ENCODE peak calls at places on chromosomes 11 and 22, in eight cellular contexts. One of them, this sample, is unnamed.

GRCh38 chr11:34747261-34747660 is 126.4 kb downstream of the EHF start:
- DNase-seq in foreskin keratinocyte: no peak
- DNase-seq in prostate gland: no peak
- DNase-seq in CD8-positive, alpha-beta memory T cell: no peak
- DNase-seq in mucosa of gallbladder: no peak
- DNase-seq in HS-5: no peak
- DNase-seq in colonic mucosa: no peak
- DNase-seq in fibroblast of villous mesenchyme: no peak
- DNase-seq in this sample: no peak

GRCh38 chr22:37223965-37224551 is 11.8 kb upstream of the SSTR3 start:
- DNase-seq in foreskin keratinocyte: no peak
- DNase-seq in prostate gland: no peak
- DNase-seq in CD8-positive, alpha-beta memory T cell: no peak
- DNase-seq in mucosa of gallbladder: no peak
- DNase-seq in HS-5: no peak
- DNase-seq in colonic mucosa: no peak
- DNase-seq in fibroblast of villous mesenchyme: no peak
- DNase-seq in this sample: no peak

GRCh38 chr11:115164774-115165173 is 339.4 kb downstream of the CADM1 start:
- DNase-seq in foreskin keratinocyte: no peak
- DNase-seq in prostate gland: no peak
- DNase-seq in CD8-positive, alpha-beta memory T cell: no peak
- DNase-seq in mucosa of gallbladder: no peak
- DNase-seq in HS-5: no peak
- DNase-seq in colonic mucosa: no peak
- DNase-seq in fibroblast of villous mesenchyme: no peak
- DNase-seq in this sample: peak; percentile 3

GRCh38 chr11:35491231-35491871 is 34.1 kb downstream of the PAMR1 start:
- DNase-seq in foreskin keratinocyte: peak; percentile 31
- DNase-seq in prostate gland: no peak
- DNase-seq in CD8-positive, alpha-beta memory T cell: no peak
- DNase-seq in mucosa of gallbladder: no peak
- DNase-seq in HS-5: peak; percentile 73
- DNase-seq in colonic mucosa: no peak
- DNase-seq in fibroblast of villous mesenchyme: peak; percentile 77
- DNase-seq in this sample: peak; percentile 88

GRCh38 chr11:74671520-74672196 is 59.6 kb downstream of the CHRDL2 start:
- DNase-seq in foreskin keratinocyte: no peak
- DNase-seq in prostate gland: no peak
- DNase-seq in CD8-positive, alpha-beta memory T cell: no peak
- DNase-seq in mucosa of gallbladder: no peak
- DNase-seq in HS-5: peak; percentile 64
- DNase-seq in colonic mucosa: peak; percentile 12
- DNase-seq in fibroblast of villous mesenchyme: peak; percentile 30
- DNase-seq in this sample: peak; percentile 26

GRCh38 chr11:12983331-12983730 is 25.8 kb upstream of the RASSF10 start:
- DNase-seq in foreskin keratinocyte: no peak
- DNase-seq in prostate gland: no peak
- DNase-seq in CD8-positive, alpha-beta memory T cell: no peak
- DNase-seq in mucosa of gallbladder: no peak
- DNase-seq in HS-5: no peak
- DNase-seq in colonic mucosa: no peak
- DNase-seq in fibroblast of villous mesenchyme: no peak
- DNase-seq in this sample: no peak

GRCh38 chr11:84022221-84022620 is 736.1 kb upstream of the CCDC90B start:
- DNase-seq in foreskin keratinocyte: no peak
- DNase-seq in prostate gland: no peak
- DNase-seq in CD8-positive, alpha-beta memory T cell: no peak
- DNase-seq in mucosa of gallbladder: no peak
- DNase-seq in HS-5: no peak
- DNase-seq in colonic mucosa: no peak
- DNase-seq in fibroblast of villous mesenchyme: peak; percentile 24
- DNase-seq in this sample: no peak

GRCh38 chr22:46116491-46116958 is 33.8 kb upstream of the PPARA start:
- DNase-seq in foreskin keratinocyte: no peak
- DNase-seq in prostate gland: peak; percentile 94
- DNase-seq in CD8-positive, alpha-beta memory T cell: peak; percentile 68
- DNase-seq in mucosa of gallbladder: peak; percentile 94
- DNase-seq in HS-5: no peak
- DNase-seq in colonic mucosa: peak; percentile 95
- DNase-seq in fibroblast of villous mesenchyme: peak; percentile 89
- DNase-seq in this sample: peak; percentile 19

GRCh38 chr11:31805629-31806185 is 5.4 kb downstream of the PAX6 start:
- DNase-seq in foreskin keratinocyte: no peak
- DNase-seq in prostate gland: no peak
- DNase-seq in CD8-positive, alpha-beta memory T cell: no peak
- DNase-seq in mucosa of gallbladder: no peak
- DNase-seq in HS-5: no peak
- DNase-seq in colonic mucosa: no peak
- DNase-seq in fibroblast of villous mesenchyme: no peak
- DNase-seq in this sample: no peak

GRCh38 chr11:43582837-43583462 is 97.6 kb upstream of the HSD17B12 start:
- DNase-seq in foreskin keratinocyte: no peak
- DNase-seq in prostate gland: no peak
- DNase-seq in CD8-positive, alpha-beta memory T cell: no peak
- DNase-seq in mucosa of gallbladder: no peak
- DNase-seq in HS-5: no peak
- DNase-seq in colonic mucosa: no peak
- DNase-seq in fibroblast of villous mesenchyme: no peak
- DNase-seq in this sample: no peak

GRCh38 chr11:74777038-74777437 is 28.4 kb downstream of the RNF169 start:
- DNase-seq in foreskin keratinocyte: no peak
- DNase-seq in prostate gland: no peak
- DNase-seq in CD8-positive, alpha-beta memory T cell: no peak
- DNase-seq in mucosa of gallbladder: no peak
- DNase-seq in HS-5: no peak
- DNase-seq in colonic mucosa: no peak
- DNase-seq in fibroblast of villous mesenchyme: no peak
- DNase-seq in this sample: no peak

GRCh38 chr11:848380-848931 is 5.8 kb downstream of the TSPAN4 start:
- DNase-seq in foreskin keratinocyte: no peak
- DNase-seq in prostate gland: no peak
- DNase-seq in CD8-positive, alpha-beta memory T cell: peak; percentile 59
- DNase-seq in mucosa of gallbladder: no peak
- DNase-seq in HS-5: no peak
- DNase-seq in colonic mucosa: no peak
- DNase-seq in fibroblast of villous mesenchyme: peak; percentile 40
- DNase-seq in this sample: no peak

GRCh38 chr22:23182289-23183106 is 2.2 kb downstream of the BCR start:
- DNase-seq in foreskin keratinocyte: peak; percentile 62
- DNase-seq in prostate gland: peak; percentile 61
- DNase-seq in CD8-positive, alpha-beta memory T cell: peak; percentile 34
- DNase-seq in mucosa of gallbladder: no peak
- DNase-seq in HS-5: no peak
- DNase-seq in colonic mucosa: peak; percentile 42
- DNase-seq in fibroblast of villous mesenchyme: peak; percentile 30
- DNase-seq in this sample: no peak

GRCh38 chr22:49629586-49630447 is 197.9 kb downstream of the BRD1 start:
- DNase-seq in foreskin keratinocyte: no peak
- DNase-seq in prostate gland: no peak
- DNase-seq in CD8-positive, alpha-beta memory T cell: no peak
- DNase-seq in mucosa of gallbladder: no peak
- DNase-seq in HS-5: no peak
- DNase-seq in colonic mucosa: no peak
- DNase-seq in fibroblast of villous mesenchyme: no peak
- DNase-seq in this sample: no peak

GRCh38 chr22:32858121-32858703 is 56.7 kb downstream of the TIMP3 start:
- DNase-seq in foreskin keratinocyte: no peak
- DNase-seq in prostate gland: no peak
- DNase-seq in CD8-positive, alpha-beta memory T cell: no peak
- DNase-seq in mucosa of gallbladder: no peak
- DNase-seq in HS-5: no peak
- DNase-seq in colonic mucosa: no peak
- DNase-seq in fibroblast of villous mesenchyme: peak; percentile 33
- DNase-seq in this sample: no peak

GRCh38 chr11:36014499-36014898 is 70.6 kb downstream of the LDLRAD3 start:
- DNase-seq in foreskin keratinocyte: no peak
- DNase-seq in prostate gland: no peak
- DNase-seq in CD8-positive, alpha-beta memory T cell: no peak
- DNase-seq in mucosa of gallbladder: no peak
- DNase-seq in HS-5: no peak
- DNase-seq in colonic mucosa: no peak
- DNase-seq in fibroblast of villous mesenchyme: no peak
- DNase-seq in this sample: no peak

GRCh38 chr11:94849836-94850235 is 81.7 kb downstream of the AMOTL1 start:
- DNase-seq in foreskin keratinocyte: no peak
- DNase-seq in prostate gland: no peak
- DNase-seq in CD8-positive, alpha-beta memory T cell: no peak
- DNase-seq in mucosa of gallbladder: no peak
- DNase-seq in HS-5: no peak
- DNase-seq in colonic mucosa: no peak
- DNase-seq in fibroblast of villous mesenchyme: peak; percentile 50
- DNase-seq in this sample: no peak

GRCh38 chr11:121418625-121419114 is 33.4 kb upstream of the SORL1 start:
- DNase-seq in foreskin keratinocyte: no peak
- DNase-seq in prostate gland: no peak
- DNase-seq in CD8-positive, alpha-beta memory T cell: peak; percentile 70
- DNase-seq in mucosa of gallbladder: peak; percentile 27
- DNase-seq in HS-5: no peak
- DNase-seq in colonic mucosa: peak; percentile 33
- DNase-seq in fibroblast of villous mesenchyme: no peak
- DNase-seq in this sample: no peak

GRCh38 chr11:46901156-46901555 is 17.2 kb downstream of the LRP4 start:
- DNase-seq in foreskin keratinocyte: no peak
- DNase-seq in prostate gland: no peak
- DNase-seq in CD8-positive, alpha-beta memory T cell: no peak
- DNase-seq in mucosa of gallbladder: no peak
- DNase-seq in HS-5: no peak
- DNase-seq in colonic mucosa: no peak
- DNase-seq in fibroblast of villous mesenchyme: no peak
- DNase-seq in this sample: no peak

GRCh38 chr11:8826901-8827560 is 84.0 kb upstream of the AKIP1 start:
- DNase-seq in foreskin keratinocyte: no peak
- DNase-seq in prostate gland: no peak
- DNase-seq in CD8-positive, alpha-beta memory T cell: no peak
- DNase-seq in mucosa of gallbladder: no peak
- DNase-seq in HS-5: no peak
- DNase-seq in colonic mucosa: no peak
- DNase-seq in fibroblast of villous mesenchyme: peak; percentile 42
- DNase-seq in this sample: no peak

This sample was measured in non-pigmented ciliary epithelial cell.